ENCODE peak calls at places on chromosomes 7 and 10, in nine cellular contexts. X, L, F, Y, B, C, Z, E and S are unnamed samples.

GRCh38 chr7:95511716-95512260 is 26.0 kb downstream of the ASB4 start:
- DNase-seq in X (peak; percentile 63), L (peak; percentile 72), F (peak; percentile 63), Y (peak; percentile 79), B (peak; percentile 55), C (peak; percentile 89), Z (no peak), E (peak; percentile 67), S (peak; percentile 52)

GRCh38 chr7:158735935-158736334 is 31.3 kb upstream of the NCAPG2 start:
- DNase-seq in X (no peak), L (peak; percentile 6), F (no peak), Y (no peak), B (no peak), C (no peak), Z (no peak), E (no peak), S (no peak)

GRCh38 chr7:390761-391410 is 100.9 kb downstream of the FOXL3 start:
- DNase-seq in X (no peak), L (no peak), F (no peak), Y (no peak), B (no peak), C (peak; percentile 35), Z (no peak), E (no peak), S (no peak)

GRCh38 chr7:359226-359775 is 69.3 kb downstream of the FOXL3 start:
- DNase-seq in X (no peak), L (no peak), F (no peak), Y (no peak), B (peak; percentile 5), C (no peak), Z (no peak), E (no peak), S (no peak)

GRCh38 chr7:12385364-12385786 is 18.3 kb downstream of the VWDE start:
- DNase-seq in X (no peak), L (no peak), F (no peak), Y (no peak), B (no peak), C (no peak), Z (no peak), E (no peak), S (no peak)

GRCh38 chr7:8373856-8374255 is 59.6 kb upstream of the NXPH1 start:
- DNase-seq in X (no peak), L (no peak), F (no peak), Y (no peak), B (no peak), C (no peak), Z (no peak), E (no peak), S (no peak)

GRCh38 chr10:132974249-132974796 is 32.0 kb upstream of the CFAP46 start:
- DNase-seq in X (no peak), L (no peak), F (no peak), Y (no peak), B (no peak), C (no peak), Z (no peak), E (no peak), S (no peak)

GRCh38 chr7:28016297-28016696 is 164.3 kb downstream of the JAZF1 start:
- DNase-seq in X (no peak), L (no peak), F (no peak), Y (no peak), B (no peak), C (no peak), Z (no peak), E (no peak), S (no peak)

GRCh38 chr7:150311711-150312110 is 11.4 kb upstream of the LRRC61 start:
- DNase-seq in X (no peak), L (no peak), F (no peak), Y (no peak), B (no peak), C (no peak), Z (no peak), E (no peak), S (no peak)

GRCh38 chr7:127904706-127905056 is 126.6 kb downstream of the LRRC4 start:
- DNase-seq in X (peak; percentile 55), L (no peak), F (no peak), Y (peak; percentile 65), B (no peak), C (no peak), Z (no peak), E (peak; percentile 37), S (no peak)

GRCh38 chr7:42426163-42426562 is 189.2 kb upstream of the GLI3 start:
- DNase-seq in X (peak; percentile 21), L (no peak), F (no peak), Y (peak; percentile 12), B (no peak), C (no peak), Z (no peak), E (no peak), S (no peak)

GRCh38 chr7:2010551-2011265 is 222.0 kb downstream of the MAD1L1 start:
- DNase-seq in X (no peak), L (no peak), F (no peak), Y (no peak), B (peak; percentile 9), C (no peak), Z (no peak), E (no peak), S (no peak)

GRCh38 chr10:69408318-69409175 is 8.2 kb downstream of the TACR2 start:
- DNase-seq in X (peak; percentile 89), L (peak; percentile 94), F (peak; percentile 88), Y (peak; percentile 98), B (peak; percentile 94), C (peak; percentile 98), Z (no peak), E (peak; percentile 97), S (peak; percentile 81)

GRCh38 chr10:69410487-69410886 is 6.2 kb downstream of the TACR2 start:
- DNase-seq in X (no peak), L (no peak), F (no peak), Y (no peak), B (no peak), C (no peak), Z (no peak), E (no peak), S (no peak)

GRCh38 chr10:69409968-69410367 is 6.8 kb downstream of the TACR2 start:
- DNase-seq in X (no peak), L (no peak), F (no peak), Y (peak; percentile 39), B (peak; percentile 49), C (no peak), Z (no peak), E (peak; percentile 65), S (no peak)

GRCh38 chr10:69407621-69408301 is 9.0 kb downstream of the TACR2 start:
- DNase-seq in X (no peak), L (no peak), F (no peak), Y (no peak), B (no peak), C (peak; percentile 80), Z (no peak), E (no peak), S (peak; percentile 60)

DNA sequence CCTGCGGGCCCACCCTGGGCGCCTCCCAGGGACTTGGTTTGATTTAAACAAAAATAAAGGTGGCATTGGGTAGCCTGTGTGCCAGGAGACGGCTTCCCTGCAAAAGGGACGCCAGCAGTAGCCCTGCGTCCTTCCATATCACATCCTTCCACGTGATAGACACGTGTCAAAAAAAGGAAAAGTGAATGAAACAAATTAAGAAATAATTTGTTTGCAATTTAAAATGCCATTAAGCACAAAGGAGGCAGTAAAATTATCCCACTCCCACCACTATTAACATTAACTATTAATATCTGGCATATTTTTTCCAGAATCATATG is 7.6 kb downstream of the TACR2 start:
- DNase-seq in X (no peak), L (no peak), F (no peak), Y (no peak), B (no peak), C (no peak), Z (no peak), E (no peak), S (no peak)
- H3K4me3 ChIP-seq in X (peak overlapping the region; percentile 51), L (peak overlapping the region; percentile 11), F (no peak overlapping the region), Y (peak overlapping the region; percentile 67), B (peak overlapping the region; percentile 58), C (peak overlapping the region; percentile 56), Z (peak overlapping the region; percentile 29), E (peak overlapping the region; percentile 50), S (peak overlapping the region; percentile 11)

GRCh38 chr10:3415878-3416605 is 243.5 kb upstream of the PITRM1 start:
- DNase-seq in X (no peak), L (no peak), F (no peak), Y (no peak), B (no peak), C (no peak), Z (no peak), E (no peak), S (no peak)
- H3K4me3 ChIP-seq in X (no peak overlapping the region), L (no peak overlapping the region), F (no peak overlapping the region), Y (no peak overlapping the region), B (no peak overlapping the region), C (no peak overlapping the region), Z (no peak overlapping the region), E (no peak overlapping the region), S (no peak overlapping the region)

DNA sequence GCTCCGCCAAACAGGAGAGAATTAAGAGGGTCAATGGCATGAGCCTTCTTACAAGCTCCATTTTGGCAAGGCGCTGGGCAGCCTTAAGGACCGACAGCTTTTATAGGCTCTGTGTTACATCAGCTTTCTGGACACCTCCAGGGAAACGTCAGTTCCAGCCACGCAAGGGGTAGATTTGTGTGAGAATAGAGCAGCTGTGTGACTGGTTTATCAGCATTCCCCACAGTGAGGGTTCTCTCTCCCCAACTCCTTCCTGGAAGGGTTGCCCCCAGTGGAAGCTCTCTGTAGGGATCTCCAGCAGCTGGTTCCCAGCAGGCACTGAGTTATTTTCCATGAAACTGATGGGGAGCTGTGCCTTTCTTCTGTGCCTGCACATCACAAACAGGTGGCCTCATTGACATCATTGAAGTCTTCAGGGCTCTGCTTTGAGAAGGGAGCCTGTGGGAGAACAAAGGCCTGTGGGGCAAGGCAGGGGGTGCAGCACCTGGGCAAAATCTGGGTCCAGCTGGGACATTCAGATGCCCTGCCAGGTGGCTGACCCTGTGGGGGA is at the start of gene CUZD1:
- DNase-seq in X (no peak), L (no peak), F (no peak), Y (no peak), B (no peak), C (peak; percentile 69), Z (no peak), E (no peak), S (no peak)
- H3K4me3 ChIP-seq in X (no peak within 1 kb of the TSS), L (no peak within 1 kb of the TSS), F (no peak within 1 kb of the TSS), Y (no peak within 1 kb of the TSS), B (no peak within 1 kb of the TSS), C (no peak within 1 kb of the TSS), Z (no peak within 1 kb of the TSS), E (no peak within 1 kb of the TSS), S (no peak within 1 kb of the TSS)

GRCh38 chr10:13703997-13704536 is 117.3 kb downstream of the PRPF18 start:
- DNase-seq in X (no peak), L (no peak), F (no peak), Y (no peak), B (no peak), C (no peak), Z (no peak), E (no peak), S (no peak)

GRCh38 chr10:13706604-13707003 is 119.8 kb downstream of the PRPF18 start:
- DNase-seq in X (no peak), L (no peak), F (no peak), Y (no peak), B (no peak), C (no peak), Z (no peak), E (no peak), S (no peak)

GRCh38 chr10:13705526-13706169 is 118.9 kb downstream of the PRPF18 start:
- DNase-seq in X (no peak), L (no peak), F (no peak), Y (no peak), B (no peak), C (no peak), Z (no peak), E (no peak), S (no peak)

GRCh38 chr10:13706175-13706574 is 119.4 kb downstream of the PRPF18 start:
- DNase-seq in X (no peak), L (no peak), F (no peak), Y (no peak), B (no peak), C (no peak), Z (no peak), E (no peak), S (no peak)

GRCh38 chr10:13704969-13705368 is 118.2 kb downstream of the PRPF18 start:
- DNase-seq in X (no peak), L (no peak), F (no peak), Y (no peak), B (no peak), C (no peak), Z (no peak), E (no peak), S (no peak)
- H3K4me3 ChIP-seq in X (no peak overlapping the region), L (peak overlapping the region; percentile 16), F (no peak overlapping the region), Y (no peak overlapping the region), B (no peak overlapping the region), C (no peak overlapping the region), Z (peak overlapping the region; percentile 48), E (peak overlapping the region; percentile 56), S (no peak overlapping the region)